ENCODE peak calls at places on chromosomes 12 and 14, in seven cellular contexts. R is AG10803, G is cardiac fibroblast, S is transverse colon, N is HFF-Myc, M is mammary epithelial cell, B is mesothelial cell of epicardium. F is an unnamed sample.

GRCh38 chr12:14239350-14239934 is 126.0 kb upstream of the ATF7IP start:
- DNase-seq in R (peak; percentile 71), G (peak; percentile 80), S (no peak), N (no peak), M (peak; percentile 46), B (no peak), F (peak; percentile 69)

GRCh38 chr14:94641632-94641955 is 29.4 kb downstream of the SERPINA3 start:
- DNase-seq in R (no peak), G (no peak), S (no peak), N (no peak), M (no peak), B (no peak), F (no peak)

GRCh38 chr12:81588609-81589008 is 170.5 kb downstream of the PPFIA2 start:
- DNase-seq in R (no peak), G (no peak), S (no peak), N (no peak), M (no peak), B (no peak), F (no peak)

GRCh38 chr12:115223322-115223721 is 539.3 kb upstream of the TBX3 start:
- DNase-seq in R (peak; percentile 68), G (peak; percentile 74), S (no peak), N (no peak), M (peak; percentile 51), B (peak; percentile 53), F (no peak)

GRCh38 chr14:91870001-91870400 is 2.7 kb upstream of the TC2N start:
- DNase-seq in R (no peak), G (no peak), S (peak; percentile 32), N (no peak), M (peak; percentile 22), B (no peak), F (no peak)

GRCh38 chr14:69323266-69323966 is 63.5 kb downstream of the GALNT16 start:
- DNase-seq in R (no peak), G (no peak), S (no peak), N (no peak), M (no peak), B (no peak), F (peak; percentile 55)

GRCh38 chr12:92193846-92194245 is 48.2 kb upstream of the BTG1 start:
- DNase-seq in R (no peak), G (no peak), S (no peak), N (no peak), M (no peak), B (no peak), F (no peak)

GRCh38 chr14:104108570-104109060 is 23.1 kb downstream of the ASPG start:
- DNase-seq in R (no peak), G (no peak), S (peak; percentile 8), N (no peak), M (no peak), B (peak; percentile 30), F (no peak)

GRCh38 chr12:100368066-100368465 is 11.2 kb downstream of the SLC17A8 start:
- DNase-seq in R (no peak), G (no peak), S (no peak), N (no peak), M (no peak), B (no peak), F (no peak)

GRCh38 chr12:132568301-132568700 is 42.1 kb downstream of the LRCOL1 start:
- DNase-seq in R (no peak), G (no peak), S (no peak), N (no peak), M (no peak), B (no peak), F (no peak)

GRCh38 chr14:92692822-92693226 is 55.6 kb downstream of the LGMN start:
- DNase-seq in R (no peak), G (peak; percentile 87), S (peak; percentile 67), N (no peak), M (peak; percentile 31), B (no peak), F (no peak)

GRCh38 chr12:28456934-28457710 is 266.9 kb downstream of the CCDC91 start:
- DNase-seq in R (no peak), G (no peak), S (no peak), N (no peak), M (no peak), B (no peak), F (no peak)

GRCh38 chr12:118307069-118307954 is 65.4 kb downstream of the TAOK3 start:
- DNase-seq in R (peak; percentile 95), G (peak; percentile 86), S (no peak), N (peak; percentile 70), M (peak; percentile 84), B (no peak), F (no peak)

GRCh38 chr12:6355491-6356373 is 13.9 kb upstream of the TNFRSF1A start:
- DNase-seq in R (no peak), G (no peak), S (no peak), N (no peak), M (no peak), B (no peak), F (no peak)

GRCh38 chr12:29991924-29992323 is 208.2 kb upstream of the TMTC1 start:
- DNase-seq in R (no peak), G (no peak), S (no peak), N (no peak), M (no peak), B (no peak), F (no peak)

GRCh38 chr14:103611215-103611614 is 17.8 kb upstream of the KLC1 start:
- DNase-seq in R (no peak), G (no peak), S (no peak), N (no peak), M (no peak), B (no peak), F (no peak)

GRCh38 chr12:96534339-96534738 is 45.0 kb downstream of the CFAP54 start:
- DNase-seq in R (no peak), G (peak; percentile 26), S (no peak), N (no peak), M (no peak), B (no peak), F (no peak)

GRCh38 chr14:99733551-99734405 is 49.7 kb downstream of the CYP46A1 start:
- DNase-seq in R (no peak), G (no peak), S (peak; percentile 29), N (no peak), M (no peak), B (no peak), F (no peak)

DNA sequence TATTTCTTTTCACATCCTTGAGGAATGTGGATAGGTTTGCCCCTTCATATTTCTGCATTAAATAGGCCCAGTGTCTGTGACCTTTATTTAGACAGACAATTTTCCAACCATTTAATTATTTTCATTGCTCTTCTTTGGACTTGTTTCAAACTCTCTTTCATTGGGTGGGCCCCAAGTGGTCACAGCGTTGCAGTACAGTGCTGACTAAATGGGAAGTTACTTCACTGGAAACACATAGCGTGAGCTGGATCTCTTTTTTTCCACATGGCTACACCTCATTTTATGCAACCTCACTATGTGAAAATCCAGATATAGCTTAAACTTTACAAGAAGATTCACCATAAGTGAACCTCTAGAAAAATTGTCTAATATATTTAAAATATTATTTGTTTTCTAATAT is 438.9 kb downstream of the ADAMTS20 start:
- DNase-seq in R (peak; percentile 29), G (peak; percentile 28), S (no peak), N (peak; percentile 29), M (no peak), B (no peak), F (no peak)
- TF ChIP-seq CTCF in R (peak; percentile 22), G (peak; percentile 12), S (no peak), N (peak; percentile 20), M (no peak), B (no peak), F (peak; percentile 52)

DNA sequence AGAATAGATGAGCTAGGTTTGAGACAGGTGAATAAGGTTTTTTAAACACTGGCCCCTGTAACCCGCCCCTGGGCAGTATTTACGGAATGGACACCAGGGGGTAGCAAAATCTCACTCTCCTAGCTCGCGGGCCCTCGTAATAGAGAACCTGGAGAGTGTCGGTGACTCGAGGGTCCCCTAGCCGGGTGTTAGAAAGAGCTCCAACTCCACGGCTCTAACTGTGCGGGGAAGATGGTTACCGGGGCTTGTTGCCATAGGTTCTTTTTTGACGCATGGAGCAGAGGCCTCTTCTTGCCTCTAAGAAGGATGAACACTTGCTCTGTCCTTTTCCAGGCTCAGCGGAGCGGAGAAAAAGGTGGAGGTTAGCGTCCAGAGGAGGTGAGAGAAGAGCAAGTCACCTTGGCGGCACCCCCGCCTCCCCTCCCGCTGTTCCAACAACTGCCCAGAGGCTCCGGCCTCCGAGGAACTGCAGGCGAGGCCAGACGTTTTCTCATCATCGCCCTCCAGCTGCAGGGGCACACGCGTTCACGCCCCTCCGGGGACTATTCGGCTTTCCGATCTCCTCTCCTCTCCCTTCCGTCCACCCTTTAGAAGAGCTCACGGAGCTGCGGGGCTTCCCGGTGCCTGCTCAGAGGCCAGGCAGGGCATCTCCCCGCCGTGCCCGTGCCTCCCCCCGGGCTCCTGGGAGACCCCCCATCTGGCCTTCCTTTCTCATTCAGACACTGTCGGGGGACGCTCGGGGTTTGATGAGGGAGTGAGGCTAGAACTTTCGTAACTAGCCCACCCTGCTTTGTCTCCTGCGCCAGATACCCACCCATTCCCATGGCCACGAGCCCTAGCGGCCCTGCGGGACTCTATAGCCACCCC is 1.4 kb upstream of the ARHGEF40 start:
- DNase-seq in R (peak; percentile 48), G (peak; percentile 70), S (peak; percentile 71), N (no peak), M (no peak), B (peak; percentile 58), F (no peak)
- TF ChIP-seq CTCF in R (peak; percentile 74), G (peak; percentile 72), S (peak; percentile 80), N (peak; percentile 68), M (peak; percentile 53), B (peak; percentile 43), F (peak; percentile 76)

DNA sequence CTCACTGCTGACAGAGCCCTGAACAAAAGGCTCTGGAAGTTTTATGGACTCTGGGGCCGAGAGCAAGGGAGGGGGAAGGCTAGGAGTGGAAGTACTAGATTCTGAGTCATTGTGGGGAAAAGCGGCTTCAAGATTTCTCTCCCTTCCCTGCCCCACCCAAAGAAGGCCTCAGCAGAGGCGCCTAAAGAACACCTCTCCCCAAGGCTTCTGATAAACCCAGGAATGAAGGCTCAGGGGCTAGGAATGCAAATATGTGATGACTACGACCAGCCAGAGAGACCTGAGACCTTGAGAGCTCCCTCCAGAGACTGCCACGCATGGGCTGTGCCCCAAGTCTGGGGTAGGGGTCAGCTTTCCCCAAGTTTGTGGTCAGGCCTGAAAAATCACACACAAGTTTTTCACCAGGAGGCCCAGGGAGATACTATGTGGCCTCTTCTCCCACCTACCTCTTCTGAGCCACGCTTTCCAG is 130.7 kb upstream of the HIF1A start:
- DNase-seq in R (peak; percentile 96), G (peak; percentile 94), S (no peak), N (peak; percentile 69), M (peak; percentile 96), B (no peak), F (no peak)
- TF ChIP-seq CTCF in R (no peak), G (no peak), S (no peak), N (no peak), M (no peak), B (no peak), F (no peak)

GRCh38 chr14:23951590-23952143 is 1.9 kb upstream of the DHRS4 start:
- DNase-seq in R (no peak), G (no peak), S (no peak), N (no peak), M (no peak), B (no peak), F (no peak)
- TF ChIP-seq CTCF in R (peak; percentile 3), G (no peak), S (no peak), N (peak; percentile 13), M (no peak), B (no peak), F (no peak)

F was measured in type B pancreatic cell.